ENCODE peak calls at places on chromosomes 2 and 18, in six cellular contexts. S is H4; F is aorta; X is A172; T is GM13977; U is activated CD8-positive, alpha-beta memory T cell treated with anti-CD3 and anti-CD28 coated beads for 24 hours. C is an unnamed sample.

GRCh38 chr2:210399440-210400041 is 77.0 kb downstream of the LANCL1 start:
- DNase-seq in S (no peak), F (no peak), X (peak; percentile 14), T (peak; percentile 5), U (no peak), C (no peak)

GRCh38 chr2:220891405-220891804 is 680.7 kb downstream of the EPHA4 start:
- DNase-seq in S (peak; percentile 93), F (no peak), X (peak; percentile 94), T (no peak), U (no peak), C (peak; percentile 77)

GRCh38 chr18:6058941-6059340 is 163.6 kb upstream of the TMEM200C start:
- DNase-seq in S (peak; percentile 12), F (no peak), X (peak; percentile 14), T (no peak), U (no peak), C (peak; percentile 87)

GRCh38 chr18:34947711-34948125 is 93.5 kb upstream of the MAPRE2 start:
- DNase-seq in S (peak; percentile 30), F (no peak), X (peak; percentile 37), T (no peak), U (no peak), C (peak; percentile 7)

GRCh38 chr18:2515408-2515807 is 55.9 kb downstream of the METTL4 start:
- DNase-seq in S (peak; percentile 39), F (no peak), X (peak; percentile 96), T (no peak), U (no peak), C (peak; percentile 96)

GRCh38 chr18:25033747-25034471 is 318.1 kb downstream of the ZNF521 start:
- DNase-seq in S (no peak), F (no peak), X (no peak), T (no peak), U (no peak), C (no peak)

GRCh38 chr2:228094377-228094921 is 87.0 kb downstream of the SPHKAP start:
- DNase-seq in S (no peak), F (no peak), X (peak; percentile 74), T (no peak), U (no peak), C (peak; percentile 57)

GRCh38 chr2:63055510-63056308 is 5.1 kb downstream of the OTX1 start:
- DNase-seq in S (no peak), F (peak; percentile 78), X (no peak), T (peak; percentile 34), U (no peak), C (no peak)

GRCh38 chr2:64052468-64053241 is 33.4 kb upstream of the VPS54 start:
- DNase-seq in S (no peak), F (no peak), X (no peak), T (no peak), U (no peak), C (peak; percentile 78)

GRCh38 chr2:217858519-217859466 is 144.0 kb downstream of the TNS1 start:
- DNase-seq in S (peak; percentile 58), F (peak; percentile 90), X (peak; percentile 38), T (no peak), U (no peak), C (no peak)

GRCh38 chr2:237577458-237577857 is 11.1 kb downstream of the PRLH start:
- DNase-seq in S (no peak), F (peak; percentile 55), X (no peak), T (no peak), U (no peak), C (no peak)

GRCh38 chr2:230932556-230933511 is 7.8 kb upstream of the GPR55 start:
- DNase-seq in S (no peak), F (peak; percentile 70), X (no peak), T (no peak), U (peak; percentile 58), C (no peak)

GRCh38 chr2:37020887-37021796 is 54.8 kb upstream of the STRN start:
- DNase-seq in S (no peak), F (no peak), X (no peak), T (no peak), U (no peak), C (no peak)

GRCh38 chr2:128787616-128788015 is 468.9 kb upstream of the HS6ST1 start:
- DNase-seq in S (no peak), F (no peak), X (no peak), T (no peak), U (peak; percentile 21), C (no peak)

GRCh38 chr18:13993730-13994129 is 78.4 kb upstream of the MC2R start:
- DNase-seq in S (no peak), F (no peak), X (no peak), T (no peak), U (no peak), C (no peak)

GRCh38 chr2:192124576-192124975 is 70.2 kb downstream of the TMEFF2 start:
- DNase-seq in S (no peak), F (no peak), X (peak; percentile 94), T (no peak), U (no peak), C (no peak)

GRCh38 chr2:62197017-62197586 is 1.2 kb downstream of the B3GNT2 start:
- DNase-seq in S (no peak), F (peak; percentile 82), X (no peak), T (peak; percentile 45), U (peak; percentile 74), C (no peak)

C was measured in HT1080.